ENCODE peak calls at places on chromosome 5, in four cellular contexts. L, K, D and F are unnamed samples. For H3K4me1, the result is how much of the 10 kb centered on the place peaks cover.

GRCh38 chr5:105739732-105740131 is 1931.0 kb downstream of the EFNA5 start:
- DNase-seq in L (no peak), D (no peak), K (no peak), F (no peak)

GRCh38 chr5:150560401-150561191 is 52.7 kb downstream of the NDST1 start:
- DNase-seq in L (peak), K (peak), D (peak), F (peak)

GRCh38 chr5:115379622-115380344 is 83.3 kb upstream of the CCDC112 start:
- DNase-seq in L (peak), K (no peak), D (no peak), F (peak)

GRCh38 chr5:9546973-9547947 is 1.4 kb upstream of the SEMA5A start:
- DNase-seq in D (no peak), K (no peak), L (peak), F (peak)

GRCh38 chr5:43839218-43839617 is 236.2 kb downstream of the NNT start:
- DNase-seq in L (no peak), D (no peak), K (no peak), F (no peak)

GRCh38 chr5:65394078-65394477 is 87.6 kb downstream of the ADAMTS6 start:
- DNase-seq in K (no peak), L (peak), D (peak), F (no peak)

GRCh38 chr5:55218966-55219365 is 8.1 kb downstream of the MCIDAS start:
- DNase-seq in L (peak), K (no peak), D (no peak), F (peak)

GRCh38 chr5:80703747-80704146 is 49.0 kb upstream of the DHFR start:
- DNase-seq in K (no peak), L (no peak), D (no peak), F (no peak)

GRCh38 chr5:43802651-43803050 is 199.7 kb downstream of the NNT start:
- DNase-seq in K (no peak), D (no peak), L (no peak), F (no peak)

GRCh38 chr5:50564079-50564478 is 102.4 kb upstream of the PARP8 start:
- DNase-seq in L (no peak), K (no peak), D (no peak), F (no peak)

GRCh38 chr5:125148706-125149105 is 402.3 kb upstream of the ZNF608 start:
- DNase-seq in D (no peak), K (no peak), L (no peak), F (no peak)

GRCh38 chr5:38645508-38645907 is 89.1 kb upstream of the LIFR start:
- DNase-seq in K (no peak), D (peak), L (no peak), F (no peak)

GRCh38 chr5:103217101-103217500 is 41.5 kb upstream of the MACIR start:
- DNase-seq in K (no peak), L (no peak), D (no peak), F (no peak)

GRCh38 chr5:20536813-20537212 is 548.8 kb upstream of the CDH18 start:
- DNase-seq in K (no peak), D (no peak), L (no peak), F (no peak)

GRCh38 chr5:143581148-143581547 is 177.7 kb upstream of the NR3C1 start:
- DNase-seq in D (no peak), L (no peak), K (no peak), F (no peak)

GRCh38 chr5:103373576-103374472 is 115.3 kb downstream of the MACIR start:
- DNase-seq in L (no peak), K (no peak), D (no peak), F (no peak)

GRCh38 chr5:33180900-33181299 is 259.9 kb upstream of the TARS1 start:
- DNase-seq in D (no peak), L (no peak), K (no peak), F (no peak)

GRCh38 chr5:171464829-171465228 is 45.4 kb downstream of the FGF18 start:
- DNase-seq in K (no peak), L (no peak), D (no peak), F (no peak)

GRCh38 chr5:7823601-7824000 is 27.3 kb downstream of the CFAP90 start:
- DNase-seq in D (no peak), L (no peak), K (no peak), F (no peak)

GRCh38 chr5:35009059-35009458 is 38.7 kb downstream of the AGXT2 start:
- DNase-seq in D (no peak), K (no peak), L (no peak), F (no peak)

GRCh38 chr5:72166070-72166979 is 59.0 kb downstream of the MAP1B start:
- DNase-seq in K (peak), L (peak), D (peak), F (peak)

GRCh38 chr5:83919071-83920041 is 198.7 kb upstream of the HAPLN1 start:
- DNase-seq in L (no peak), K (no peak), D (no peak), F (no peak)

GRCh38 chr5:76249601-76250000 is 153.5 kb upstream of the IQGAP2 start:
- DNase-seq in D (no peak), K (no peak), L (no peak), F (no peak)

GRCh38 chr5:134648425-134649162 is at the start of gene SEC24A:
- DNase-seq in D (peak), K (peak), L (peak), F (peak)

GRCh38 chr5:109917966-109918365 is 228.2 kb downstream of the MAN2A1 start:
- DNase-seq in D (no peak), L (no peak), K (no peak), F (no peak)

GRCh38 chr5:148856424-148856823 is 30.0 kb downstream of the ADRB2 start:
- DNase-seq in D (peak), L (no peak), K (no peak), F (no peak)

GRCh38 chr5:173869316-173869715 is 18.8 kb upstream of the CPEB4 start:
- DNase-seq in L (no peak), D (no peak), K (no peak), F (no peak)

GRCh38 chr5:73380052-73380451 is 68.5 kb downstream of the FOXD1 start:
- DNase-seq in K (peak), L (no peak), D (no peak), F (no peak)

GRCh38 chr5:156473271-156473935 is 146.4 kb downstream of the SGCD start:
- DNase-seq in K (no peak), L (no peak), D (no peak), F (no peak)

GRCh38 chr5:2149196-2149541 is 266.4 kb upstream of the IRX4 start:
- DNase-seq in L (no peak), K (no peak), D (no peak), F (no peak)

GRCh38 chr5:176639981-176640380 is 7.3 kb upstream of the TSPAN17 start:
- DNase-seq in K (no peak), D (peak), L (no peak), F (peak)

GRCh38 chr5:150057996-150058395 is 28.4 kb downstream of the CSF1R start:
- DNase-seq in D (no peak), L (no peak), K (peak), F (no peak)

GRCh38 chr5:10073705-10074104 is 176.0 kb downstream of the ATPSCKMT start:
- DNase-seq in D (no peak), L (no peak), K (no peak), F (no peak)

GRCh38 chr5:96253140-96253539 is 179.9 kb downstream of the PCSK1 start:
- DNase-seq in D (no peak), L (no peak), K (no peak), F (no peak)

GRCh38 chr5:96198673-96199072 is 234.4 kb downstream of the PCSK1 start:
- DNase-seq in D (no peak), K (no peak), L (no peak), F (no peak)

GRCh38 chr5:1063661-1064382 is 48.0 kb downstream of the SLC12A7 start:
- DNase-seq in D (peak), K (peak), L (peak), F (no peak)

GRCh38 chr5:172833691-172834569 is at the start of gene ERGIC1:
- DNase-seq in L (peak), K (peak), D (peak), F (peak)

GRCh38 chr5:175642998-175643397 is 14.9 kb upstream of the HRH2 start:
- DNase-seq in L (no peak), D (no peak), K (no peak), F (no peak)

GRCh38 chr5:132363431-132364112 is 5.9 kb upstream of the SLC22A5 start:
- DNase-seq in L (no peak), D (no peak), K (no peak), F (peak)

DNA sequence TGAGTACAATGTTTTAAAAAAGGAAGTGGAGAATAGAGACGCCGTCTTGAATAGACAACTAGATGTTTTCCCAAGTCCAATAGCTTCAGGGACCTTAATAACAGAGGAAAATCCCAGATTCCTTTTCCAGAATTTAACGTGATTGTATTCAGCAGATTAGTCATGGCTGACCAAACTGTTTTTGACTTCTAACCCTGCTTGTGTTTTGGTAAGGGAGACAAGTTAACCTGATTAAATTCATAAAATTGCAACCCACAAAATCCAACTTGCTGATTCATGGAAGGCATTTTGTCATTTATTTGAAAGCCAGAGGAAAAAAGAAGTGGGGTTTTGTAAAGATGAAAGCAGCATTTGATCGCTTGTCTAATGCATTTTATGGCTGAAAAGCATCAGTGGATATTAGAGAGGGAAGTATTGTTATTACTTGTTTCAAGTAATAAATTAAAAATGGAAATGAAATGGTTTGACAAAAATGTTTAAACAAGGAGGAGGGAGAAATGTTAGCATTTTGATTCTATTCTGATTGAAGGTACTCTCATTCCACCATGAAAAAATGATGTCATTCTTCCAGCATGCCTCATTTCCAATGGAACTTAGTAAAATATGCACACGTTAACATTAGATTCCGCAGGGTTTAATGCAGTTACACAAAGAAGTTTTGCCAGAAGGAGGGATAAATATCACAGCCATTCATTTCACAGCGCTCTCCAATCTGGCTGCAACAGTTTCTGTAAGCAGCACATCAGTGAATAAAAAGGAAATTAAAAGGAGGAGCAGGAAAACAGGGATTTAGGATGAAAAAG is 314.6 kb downstream of the PRR16 start:
- DNase-seq in K (no peak), L (no peak), D (no peak), F (no peak)
- H3K4me3 ChIP-seq in K (peak), L (no peak), D (no peak), F (no peak)

DNA sequence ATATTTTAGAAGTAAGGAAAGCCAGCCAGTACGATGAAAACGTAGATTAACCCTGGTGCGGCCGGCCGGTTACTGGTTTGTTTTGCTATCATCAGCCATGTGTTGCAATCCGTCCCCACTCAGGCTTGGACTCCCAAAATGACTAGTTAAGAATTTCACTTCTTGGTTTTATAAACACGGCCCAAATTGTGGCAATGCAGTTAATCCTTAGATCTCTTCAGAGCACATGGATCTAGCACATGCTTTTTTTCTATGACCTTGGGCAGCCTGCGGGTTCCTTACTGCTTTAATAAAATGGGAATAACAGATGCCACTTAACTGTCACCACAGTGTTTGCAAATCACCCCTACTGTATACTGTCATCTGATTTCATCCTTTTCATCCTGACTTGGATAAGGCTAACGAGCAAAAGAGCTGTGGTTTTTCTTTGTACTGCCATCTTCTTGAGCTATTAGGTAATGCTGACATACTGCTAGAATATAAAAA is 1.5 kb downstream of the NDFIP1 start:
- DNase-seq in L (no peak), K (peak), D (no peak), F (peak)
- TF ChIP-seq CTCF in L (no peak), K (peak), D (no peak), F (no peak)

GRCh38 chr5:119074419-119074818 is 3.5 kb downstream of the DMXL1 start:
- DNase-seq in K (no peak), D (no peak), L (no peak), F (no peak)

GRCh38 chr5:119078071-119078846 is 7.4 kb downstream of the DMXL1 start:
- DNase-seq in L (no peak), D (no peak), K (no peak), F (no peak)

GRCh38 chr5:119076080-119076479 is 5.2 kb downstream of the DMXL1 start:
- DNase-seq in K (no peak), L (no peak), D (no peak), F (no peak)

GRCh38 chr5:119078870-119079269 is 8.0 kb downstream of the DMXL1 start:
- DNase-seq in K (no peak), D (no peak), L (no peak), F (no peak)

GRCh38 chr5:119077444-119077843 is 6.6 kb downstream of the DMXL1 start:
- DNase-seq in L (no peak), D (no peak), K (no peak), F (no peak)
- H3K4me1 ChIP-seq in L (under half), D (half or more), K (under half), F (half or more)

GRCh38 chr5:120873083-120873482 is 409.0 kb downstream of the PRR16 start:
- DNase-seq in L (no peak), D (no peak), K (no peak), F (no peak)

GRCh38 chr5:120874463-120874862 is 410.4 kb downstream of the PRR16 start:
- DNase-seq in D (no peak), K (no peak), L (no peak), F (no peak)

GRCh38 chr5:120869831-120870230 is 405.7 kb downstream of the PRR16 start:
- DNase-seq in L (no peak), D (no peak), K (no peak), F (no peak)

GRCh38 chr5:120866997-120867396 is 402.9 kb downstream of the PRR16 start:
- DNase-seq in L (no peak), K (no peak), D (no peak), F (no peak)

DNA sequence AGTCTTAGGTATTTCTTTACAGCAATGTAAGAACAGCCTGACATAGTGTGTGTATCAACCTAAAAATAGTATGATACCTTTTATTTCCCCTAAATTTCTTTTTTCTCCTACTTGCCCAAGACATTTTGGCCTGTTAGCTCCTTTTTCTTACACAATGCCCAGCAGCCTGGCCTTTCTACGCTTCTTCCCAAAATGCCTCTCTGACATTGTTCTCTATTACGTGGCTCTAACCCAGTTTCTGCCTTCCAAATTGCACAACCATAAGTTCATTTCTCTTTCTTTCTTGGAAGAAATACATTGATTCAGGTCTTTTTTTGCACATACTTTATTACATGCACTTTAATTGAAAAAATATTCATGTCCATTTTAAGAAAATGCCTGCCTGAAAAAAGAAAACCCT is 408.2 kb downstream of the PRR16 start:
- DNase-seq in L (no peak), K (no peak), D (no peak), F (no peak)
- H3K4me3 ChIP-seq in L (no peak), K (no peak), D (no peak), F (no peak)

DNA sequence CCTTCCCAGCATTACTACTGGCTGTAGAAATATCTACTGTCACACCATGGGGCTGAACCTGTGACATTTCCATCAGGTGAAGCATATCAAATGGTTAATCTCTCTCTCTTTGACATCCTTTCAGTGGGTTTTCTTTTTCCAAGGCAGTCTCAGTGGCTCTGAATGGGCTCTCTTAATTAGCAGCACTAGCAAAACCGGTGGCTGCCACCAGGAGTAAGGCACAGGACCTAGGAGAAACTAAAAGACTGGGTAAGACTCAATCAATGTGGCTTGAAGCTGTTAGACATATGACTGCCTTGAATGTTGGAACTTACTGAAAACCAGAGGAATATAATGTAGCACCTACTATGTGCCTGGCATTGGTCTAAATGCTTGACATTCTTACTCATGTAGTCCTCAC is 445.0 kb upstream of the KIF2A start:
- DNase-seq in D (no peak), L (no peak), K (no peak), F (no peak)
- TF ChIP-seq CTCF in D (no peak), L (no peak), K (no peak), F (no peak)

DNA sequence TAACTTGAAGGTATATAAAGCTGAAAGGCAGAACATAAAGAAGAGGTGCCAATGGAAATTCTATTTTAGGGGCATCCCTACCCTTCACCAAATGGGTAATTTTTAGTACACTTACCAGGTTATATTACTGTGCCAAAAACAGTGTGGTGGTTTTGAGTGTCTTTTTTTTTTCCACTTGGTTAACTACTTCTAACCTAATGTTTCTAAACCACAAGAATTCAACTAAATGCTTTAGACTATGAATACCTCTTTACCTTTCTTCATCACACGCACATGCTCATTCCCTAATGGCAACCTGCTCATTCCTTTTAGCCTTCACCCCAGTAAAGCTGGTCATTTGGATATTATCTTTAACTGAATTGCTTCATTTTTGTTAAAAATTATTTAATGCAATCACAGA is 215.6 kb downstream of the PIK3R1 start:
- DNase-seq in D (no peak), L (no peak), K (no peak), F (no peak)
- H3K4me1 ChIP-seq in D (under half), L (under half), K (under half), F (under half)

GRCh38 chr5:60520451-60521210 is 179.3 kb downstream of the DEPDC1B start:
- DNase-seq in K (no peak), D (peak), L (no peak), F (no peak)
- H3K4me3 ChIP-seq in K (no peak), D (no peak), L (no peak), F (no peak)

DNA sequence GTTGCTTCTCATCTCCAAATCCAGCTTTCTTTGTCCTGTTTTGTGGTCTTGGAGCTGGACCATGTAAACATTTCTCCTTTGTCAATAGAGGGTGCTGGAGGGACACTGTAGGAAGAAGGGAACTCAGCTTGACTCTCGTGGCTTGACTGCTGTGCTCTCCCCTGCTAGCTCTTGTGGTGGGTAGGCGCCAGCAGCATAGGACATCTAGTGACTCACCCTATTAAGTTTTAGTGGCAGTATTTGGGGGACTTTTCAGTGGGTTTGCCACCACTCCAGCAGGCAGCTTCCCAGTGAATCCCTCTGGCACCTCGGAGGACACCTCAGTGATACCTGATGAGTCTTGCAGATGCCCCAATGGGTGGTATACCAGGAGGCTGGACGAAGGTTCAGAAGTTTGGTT is 97.8 kb downstream of the TSSK1B start:
- DNase-seq in L (peak), D (no peak), K (peak), F (peak)
- TF ChIP-seq CTCF in L (peak), D (peak), K (peak), F (peak)

GRCh38 chr5:151751593-151751992 is 6.8 kb downstream of the ATOX1 start:
- DNase-seq in K (no peak), D (no peak), L (no peak), F (no peak)
- H3K4me1 ChIP-seq in K (under half), D (under half), L (under half), F (under half)